ENCODE peak calls at places on chromosomes 4 and X, in ten cellular contexts. One of them, this sample, is unnamed.

GRCh38 chr4:40587826-40588225 is 41.8 kb downstream of the RBM47 start:
- DNase-seq in HEK293T: no peak
- DNase-seq in AG04449: no peak
- DNase-seq in T-helper 2 cell: no peak
- DNase-seq in H7: no peak
- DNase-seq in AG08395: peak
- DNase-seq in activated T-helper 2 cell treated with anti-CD3 and anti-CD28 coated beads, Interferon-gamma antibody, Interleukin-2, Interleukin-4, amounts not matched to agents 10 μg/mL and 5 μg/mL and 100 μg/mL, durations not matched to agents 14 hours and 24 hours and 36 hours: no peak
- DNase-seq in NCI-H2107: no peak
- DNase-seq in natural killer cell treated with Interleukin-12 subunit alpha and Interleukin-12 subunit beta and Interleukin-15 and Interleukin-18, amount 100 ng/mL, for 72 hours: no peak
- DNase-seq in chondrocyte: no peak
- DNase-seq in this sample: no peak

GRCh38 chr4:154779362-154779947 is 1.6 kb upstream of the RBM46 start:
- DNase-seq in H7: peak
- DNase-seq in activated T-helper 2 cell treated with anti-CD3 and anti-CD28 coated beads, Interferon-gamma antibody, Interleukin-2, Interleukin-4, amounts not matched to agents 10 μg/mL and 5 μg/mL and 100 μg/mL, durations not matched to agents 14 hours and 24 hours and 36 hours: no peak
- DNase-seq in NCI-H2107: no peak
- DNase-seq in natural killer cell treated with Interleukin-12 subunit alpha and Interleukin-12 subunit beta and Interleukin-15 and Interleukin-18, amount 100 ng/mL, for 72 hours: no peak
- DNase-seq in T-helper 2 cell: no peak
- DNase-seq in chondrocyte: no peak
- DNase-seq in HEK293T: peak
- DNase-seq in AG04449: no peak
- DNase-seq in AG08395: peak
- DNase-seq in this sample: no peak

GRCh38 chrX:131394384-131394783 is 105.3 kb upstream of the IGSF1 start:
- DNase-seq in AG04449: no peak
- DNase-seq in chondrocyte: no peak
- DNase-seq in natural killer cell treated with Interleukin-12 subunit alpha and Interleukin-12 subunit beta and Interleukin-15 and Interleukin-18, amount 100 ng/mL, for 72 hours: no peak
- DNase-seq in H7: no peak
- DNase-seq in NCI-H2107: no peak
- DNase-seq in AG08395: no peak
- DNase-seq in T-helper 2 cell: no peak
- DNase-seq in HEK293T: no peak
- DNase-seq in activated T-helper 2 cell treated with anti-CD3 and anti-CD28 coated beads, Interferon-gamma antibody, Interleukin-2, Interleukin-4, amounts not matched to agents 10 μg/mL and 5 μg/mL and 100 μg/mL, durations not matched to agents 14 hours and 24 hours and 36 hours: no peak
- DNase-seq in this sample: no peak

GRCh38 chr4:65669008-65669971 is 999 bp downstream of the EPHA5 start:
- DNase-seq in AG08395: no peak
- DNase-seq in HEK293T: no peak
- DNase-seq in H7: peak
- DNase-seq in activated T-helper 2 cell treated with anti-CD3 and anti-CD28 coated beads, Interferon-gamma antibody, Interleukin-2, Interleukin-4, amounts not matched to agents 10 μg/mL and 5 μg/mL and 100 μg/mL, durations not matched to agents 14 hours and 24 hours and 36 hours: no peak
- DNase-seq in AG04449: no peak
- DNase-seq in natural killer cell treated with Interleukin-12 subunit alpha and Interleukin-12 subunit beta and Interleukin-15 and Interleukin-18, amount 100 ng/mL, for 72 hours: peak
- DNase-seq in T-helper 2 cell: no peak
- DNase-seq in chondrocyte: peak
- DNase-seq in NCI-H2107: no peak
- DNase-seq in this sample: peak

GRCh38 chrX:40107291-40108083 is 9.7 kb upstream of the BCOR start:
- DNase-seq in AG08395: no peak
- DNase-seq in chondrocyte: no peak
- DNase-seq in HEK293T: peak
- DNase-seq in H7: peak
- DNase-seq in NCI-H2107: peak
- DNase-seq in activated T-helper 2 cell treated with anti-CD3 and anti-CD28 coated beads, Interferon-gamma antibody, Interleukin-2, Interleukin-4, amounts not matched to agents 10 μg/mL and 5 μg/mL and 100 μg/mL, durations not matched to agents 14 hours and 24 hours and 36 hours: no peak
- DNase-seq in AG04449: no peak
- DNase-seq in T-helper 2 cell: no peak
- DNase-seq in natural killer cell treated with Interleukin-12 subunit alpha and Interleukin-12 subunit beta and Interleukin-15 and Interleukin-18, amount 100 ng/mL, for 72 hours: no peak
- DNase-seq in this sample: peak

GRCh38 chr4:43374352-43374751 is 481.8 kb downstream of the GRXCR1 start:
- DNase-seq in chondrocyte: no peak
- DNase-seq in NCI-H2107: no peak
- DNase-seq in HEK293T: no peak
- DNase-seq in T-helper 2 cell: no peak
- DNase-seq in activated T-helper 2 cell treated with anti-CD3 and anti-CD28 coated beads, Interferon-gamma antibody, Interleukin-2, Interleukin-4, amounts not matched to agents 10 μg/mL and 5 μg/mL and 100 μg/mL, durations not matched to agents 14 hours and 24 hours and 36 hours: no peak
- DNase-seq in AG04449: no peak
- DNase-seq in H7: no peak
- DNase-seq in AG08395: no peak
- DNase-seq in natural killer cell treated with Interleukin-12 subunit alpha and Interleukin-12 subunit beta and Interleukin-15 and Interleukin-18, amount 100 ng/mL, for 72 hours: no peak
- DNase-seq in this sample: no peak

GRCh38 chr4:149785686-149786431 is 29.8 kb downstream of the IQCM start:
- DNase-seq in H7: peak
- DNase-seq in HEK293T: no peak
- DNase-seq in AG04449: no peak
- DNase-seq in NCI-H2107: no peak
- DNase-seq in chondrocyte: no peak
- DNase-seq in activated T-helper 2 cell treated with anti-CD3 and anti-CD28 coated beads, Interferon-gamma antibody, Interleukin-2, Interleukin-4, amounts not matched to agents 10 μg/mL and 5 μg/mL and 100 μg/mL, durations not matched to agents 14 hours and 24 hours and 36 hours: no peak
- DNase-seq in AG08395: peak
- DNase-seq in natural killer cell treated with Interleukin-12 subunit alpha and Interleukin-12 subunit beta and Interleukin-15 and Interleukin-18, amount 100 ng/mL, for 72 hours: no peak
- DNase-seq in T-helper 2 cell: no peak
- DNase-seq in this sample: peak

GRCh38 chr4:55554453-55555030 is 7.8 kb upstream of the CLOCK start:
- DNase-seq in H7: no peak
- DNase-seq in natural killer cell treated with Interleukin-12 subunit alpha and Interleukin-12 subunit beta and Interleukin-15 and Interleukin-18, amount 100 ng/mL, for 72 hours: no peak
- DNase-seq in chondrocyte: no peak
- DNase-seq in T-helper 2 cell: no peak
- DNase-seq in NCI-H2107: no peak
- DNase-seq in activated T-helper 2 cell treated with anti-CD3 and anti-CD28 coated beads, Interferon-gamma antibody, Interleukin-2, Interleukin-4, amounts not matched to agents 10 μg/mL and 5 μg/mL and 100 μg/mL, durations not matched to agents 14 hours and 24 hours and 36 hours: no peak
- DNase-seq in HEK293T: peak
- DNase-seq in AG08395: peak
- DNase-seq in AG04449: no peak
- DNase-seq in this sample: no peak

GRCh38 chrX:130594453-130594916 is 192.7 kb downstream of the RBMX2 start:
- DNase-seq in chondrocyte: no peak
- DNase-seq in AG04449: no peak
- DNase-seq in HEK293T: peak
- DNase-seq in AG08395: no peak
- DNase-seq in activated T-helper 2 cell treated with anti-CD3 and anti-CD28 coated beads, Interferon-gamma antibody, Interleukin-2, Interleukin-4, amounts not matched to agents 10 μg/mL and 5 μg/mL and 100 μg/mL, durations not matched to agents 14 hours and 24 hours and 36 hours: no peak
- DNase-seq in T-helper 2 cell: no peak
- DNase-seq in NCI-H2107: no peak
- DNase-seq in natural killer cell treated with Interleukin-12 subunit alpha and Interleukin-12 subunit beta and Interleukin-15 and Interleukin-18, amount 100 ng/mL, for 72 hours: no peak
- DNase-seq in H7: no peak
- DNase-seq in this sample: no peak

GRCh38 chrX:85114776-85115175 is 111.1 kb downstream of the APOOL start:
- DNase-seq in natural killer cell treated with Interleukin-12 subunit alpha and Interleukin-12 subunit beta and Interleukin-15 and Interleukin-18, amount 100 ng/mL, for 72 hours: no peak
- DNase-seq in NCI-H2107: no peak
- DNase-seq in AG08395: no peak
- DNase-seq in chondrocyte: no peak
- DNase-seq in AG04449: no peak
- DNase-seq in activated T-helper 2 cell treated with anti-CD3 and anti-CD28 coated beads, Interferon-gamma antibody, Interleukin-2, Interleukin-4, amounts not matched to agents 10 μg/mL and 5 μg/mL and 100 μg/mL, durations not matched to agents 14 hours and 24 hours and 36 hours: no peak
- DNase-seq in H7: no peak
- DNase-seq in HEK293T: no peak
- DNase-seq in T-helper 2 cell: no peak
- DNase-seq in this sample: no peak

This sample was measured in ELF-1.